ENCODE peak calls at places on chromosomes 1 and 21, in six cellular contexts. N is A549, C is left cardiac atrium, I is SHP77, T is hypothalamus, L is NCI-H2029 treated with DMSO at 0.1 percent for 48 hours. H is an unnamed sample.
A peak's percentile ranks its signal among the peaks of the same experiment; 100 is the strongest.

GRCh38 chr1:116537439-116537838 is 33.4 kb downstream of the CD58 start:
- DNase-seq in N (no peak), C (no peak), I (no peak), T (no peak), L (no peak), H (no peak)

GRCh38 chr1:230350208-230350921 is 75.8 kb downstream of the PGBD5 start:
- DNase-seq in N (no peak), C (no peak), I (no peak), T (no peak), L (no peak), H (peak; percentile 22)

GRCh38 chr1:161787355-161787754 is 21.2 kb downstream of the ATF6 start:
- DNase-seq in N (no peak), C (no peak), I (no peak), T (no peak), L (no peak), H (no peak)

GRCh38 chr1:156465747-156466365 is 34.7 kb downstream of the MEF2D start:
- DNase-seq in N (no peak), C (no peak), I (no peak), T (no peak), L (no peak), H (no peak)

GRCh38 chr1:181192277-181192676 is 103.8 kb downstream of the IER5 start:
- DNase-seq in N (no peak), C (no peak), I (no peak), T (no peak), L (no peak), H (no peak)

GRCh38 chr1:98797506-98797905 is 136.0 kb downstream of the SNX7 start:
- DNase-seq in N (no peak), C (no peak), I (no peak), T (no peak), L (no peak), H (no peak)

GRCh38 chr1:167171286-167171929 is 49.3 kb upstream of the POU2F1 start:
- DNase-seq in N (no peak), C (no peak), I (no peak), T (no peak), L (no peak), H (no peak)

GRCh38 chr21:36124395-36124794 is 10.5 kb upstream of the CBR3 start:
- DNase-seq in N (no peak), C (no peak), I (no peak), T (no peak), L (no peak), H (no peak)

H was measured in occipital lobe.